ENCODE peak calls at places on chromosomes 5 and 9, in ten cellular contexts. M, F, C, J, L, D, I, K, O and B are unnamed samples.

GRCh38 chr5:95773325-95774059 is 42.4 kb downstream of the RHOBTB3 start:
- DNase-seq in L (no peak), O (no peak), J (no peak), C (no peak), I (no peak), M (no peak), D (no peak), F (no peak), K (no peak), B (peak)

GRCh38 chr5:114665551-114665950 is 303.7 kb downstream of the KCNN2 start:
- DNase-seq in F (peak), L (no peak), J (no peak), I (no peak), M (no peak), K (no peak), D (no peak), O (no peak), C (no peak), B (no peak)

GRCh38 chr9:110640736-110641135 is 27.9 kb upstream of the MUSK start:
- DNase-seq in K (no peak), J (no peak), C (no peak), M (no peak), O (no peak), D (no peak), L (no peak), F (no peak), I (no peak), B (no peak)

GRCh38 chr5:119315516-119315949 is 40.3 kb upstream of the TNFAIP8 start:
- DNase-seq in J (no peak), I (no peak), O (peak), L (no peak), D (no peak), K (no peak), C (peak), M (no peak), F (no peak), B (no peak)

GRCh38 chr5:36442796-36443195 is 141.1 kb upstream of the RANBP3L start:
- DNase-seq in D (no peak), F (no peak), I (no peak), M (no peak), L (no peak), J (no peak), O (no peak), K (no peak), C (no peak), B (no peak)

GRCh38 chr5:145825751-145826180 is 9.4 kb downstream of the PRELID2 start:
- DNase-seq in F (no peak), L (peak), M (no peak), I (no peak), D (no peak), J (no peak), O (peak), K (no peak), C (no peak), B (no peak)

GRCh38 chr5:90606539-90606938 is 47.9 kb downstream of the ADGRV1 start:
- DNase-seq in F (no peak), J (no peak), I (no peak), M (no peak), C (no peak), L (no peak), O (peak), K (no peak), D (no peak), B (peak)

GRCh38 chr5:137032929-137033328 is 466.2 kb downstream of the SPOCK1 start:
- DNase-seq in I (no peak), F (no peak), K (no peak), O (no peak), L (no peak), M (no peak), D (no peak), C (no peak), J (no peak), B (no peak)

GRCh38 chr5:159412284-159413046 is 82.2 kb upstream of the IL12B start:
- DNase-seq in D (peak), O (peak), C (peak), K (no peak), I (no peak), J (no peak), F (no peak), M (no peak), L (peak), B (peak)

GRCh38 chr9:93126151-93126781 is 7.8 kb downstream of the NINJ1 start:
- DNase-seq in L (no peak), F (no peak), I (no peak), D (no peak), M (no peak), K (no peak), O (no peak), C (no peak), J (no peak), B (no peak)

GRCh38 chr9:89633920-89634319 is 29.1 kb downstream of the GADD45G start:
- DNase-seq in K (no peak), F (no peak), D (no peak), L (no peak), C (no peak), I (no peak), J (no peak), M (no peak), O (no peak), B (no peak)

GRCh38 chr5:52015760-52016159 is 632.5 kb downstream of the ISL1 start:
- DNase-seq in O (peak), F (no peak), I (no peak), M (no peak), J (no peak), C (no peak), L (no peak), D (no peak), K (no peak), B (no peak)